ENCODE peak calls at places on chromosomes 11 and 22, in ten cellular contexts. O is CD8-positive, alpha-beta T cell; T is Calu3; B is GM10248; P is endothelial cell; H is omental fat pad; M is cardiac muscle cell; W is A673; F is fibroblast of pulmonary artery; E is gastrocnemius medialis. U is an unnamed sample.

GRCh38 chr11:118930152-118930712 is 4.5 kb upstream of the BCL9L start:
- DNase-seq in P (peak; percentile 83), H (no peak), T (peak; percentile 89), B (peak; percentile 82), F (peak; percentile 80), M (peak; percentile 85), O (peak; percentile 90), E (peak; percentile 70), W (peak; percentile 90), U (peak; percentile 94)

GRCh38 chr11:76233936-76234703 is 27.8 kb upstream of the WNT11 start:
- DNase-seq in W (peak; percentile 33), B (peak; percentile 74), O (no peak), P (peak; percentile 27), E (peak; percentile 48), F (peak; percentile 46), T (peak; percentile 15), H (no peak), M (no peak), U (no peak)

GRCh38 chr22:46067159-46068111 is 82.9 kb upstream of the PPARA start:
- DNase-seq in B (no peak), O (no peak), H (no peak), F (no peak), P (no peak), M (no peak), E (no peak), T (peak; percentile 26), W (peak; percentile 75), U (no peak)

GRCh38 chr11:59552844-59553243 is 41.5 kb downstream of the OR4D9 start:
- DNase-seq in P (no peak), F (no peak), H (no peak), E (no peak), M (no peak), B (no peak), W (no peak), O (no peak), T (no peak), U (no peak)

GRCh38 chr11:125939081-125939521 is 6.7 kb upstream of the VSIG10L2 start:
- DNase-seq in P (no peak), O (no peak), H (no peak), E (no peak), T (no peak), W (no peak), M (no peak), B (no peak), F (no peak), U (no peak)

GRCh38 chr22:18058770-18059169 is 19.0 kb upstream of the PEX26 start:
- DNase-seq in O (no peak), E (no peak), W (no peak), B (no peak), F (no peak), P (no peak), M (no peak), H (no peak), T (no peak), U (no peak)

GRCh38 chr22:45009881-45010531 is at the start of gene PHF21B:
- DNase-seq in H (no peak), B (peak; percentile 49), W (peak; percentile 91), P (peak; percentile 85), E (no peak), T (peak; percentile 13), F (peak; percentile 23), O (no peak), M (peak; percentile 94), U (peak; percentile 85)

GRCh38 chr11:117044287-117045035 is 53.8 kb downstream of the SIK3 start:
- DNase-seq in P (no peak), B (no peak), T (no peak), F (no peak), M (no peak), H (no peak), O (no peak), W (no peak), E (no peak), U (no peak)

GRCh38 chr11:44977493-44977984 is 26.9 kb upstream of the TP53I11 start:
- DNase-seq in P (peak; percentile 34), O (no peak), F (peak; percentile 35), M (no peak), E (no peak), H (no peak), B (no peak), W (peak; percentile 76), T (peak; percentile 42), U (no peak)

GRCh38 chr11:110921742-110922200 is 209.5 kb upstream of the ARHGAP20 start:
- DNase-seq in O (no peak), F (peak; percentile 78), W (peak; percentile 91), T (no peak), H (peak; percentile 27), B (no peak), P (no peak), E (no peak), M (no peak), U (no peak)

GRCh38 chr22:19290400-19291217 is 910 bp downstream of the CLTCL1 start:
- DNase-seq in P (no peak), E (peak; percentile 86), W (peak; percentile 8), F (no peak), T (no peak), B (no peak), O (peak; percentile 27), M (peak; percentile 11), H (no peak), U (no peak)

GRCh38 chr11:124409906-124410305 is 11.1 kb upstream of the OR8B3 start:
- DNase-seq in T (no peak), M (no peak), O (no peak), P (no peak), W (no peak), E (no peak), H (no peak), B (no peak), F (no peak), U (no peak)

GRCh38 chr11:76672431-76673163 is 2.0 kb upstream of the LRRC32 start:
- DNase-seq in M (no peak), T (no peak), E (no peak), B (peak; percentile 75), P (no peak), H (no peak), O (peak; percentile 42), F (peak; percentile 27), W (no peak), U (no peak)

DNA sequence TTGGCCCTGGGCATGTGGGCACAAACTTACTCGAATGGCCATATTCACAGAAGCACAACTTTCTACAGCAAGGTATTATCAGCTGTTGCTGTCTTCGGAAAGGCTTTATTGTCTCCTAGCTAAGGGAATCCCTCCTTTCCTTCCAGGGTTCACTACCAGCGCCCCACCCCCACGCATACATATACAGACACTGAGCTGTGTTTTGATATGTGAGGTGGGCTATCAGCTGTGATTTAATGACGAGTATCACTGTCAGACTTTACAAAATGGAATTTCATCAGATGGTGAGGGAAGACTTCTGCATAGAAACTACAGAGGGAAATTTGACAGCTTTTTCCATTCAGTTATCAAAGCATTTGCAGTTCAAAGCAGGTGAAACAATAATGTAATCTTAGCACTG is 730.2 kb downstream of the NTM start:
- DNase-seq in W (no peak), P (no peak), M (no peak), T (no peak), O (no peak), H (no peak), F (no peak), B (no peak), E (no peak), U (no peak)
- TF ChIP-seq CTCF in W (no peak), P (no peak), M (no peak), T (no peak), O (no peak), H (no peak), F (no peak), B (no peak), E (no peak), U (no peak)

DNA sequence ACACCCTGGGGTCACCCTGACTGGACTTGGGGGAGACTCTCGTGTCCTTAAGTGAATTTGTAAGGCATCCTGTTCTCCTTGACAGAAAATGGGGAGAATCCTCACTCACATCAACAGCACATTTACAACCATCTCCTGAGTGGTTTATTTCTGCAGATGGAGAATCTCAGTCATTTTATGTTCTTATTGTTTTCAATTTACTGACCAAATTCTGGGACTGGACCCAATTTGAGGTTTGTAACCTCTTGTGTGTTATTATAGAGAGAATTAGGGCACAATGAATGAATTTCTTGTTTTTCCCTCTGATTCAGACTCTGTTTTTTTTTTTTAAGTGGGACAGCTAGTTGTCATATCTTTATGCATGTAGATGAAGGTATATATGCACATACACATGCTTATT is 104.9 kb downstream of the ADAMTS15 start:
- DNase-seq in P (no peak), O (no peak), M (no peak), W (no peak), E (no peak), F (peak; percentile 23), H (no peak), B (no peak), T (no peak), U (no peak)
- TF ChIP-seq CTCF in P (no peak), O (no peak), M (no peak), W (no peak), E (no peak), F (no peak), H (no peak), B (no peak), T (no peak), U (no peak)

DNA sequence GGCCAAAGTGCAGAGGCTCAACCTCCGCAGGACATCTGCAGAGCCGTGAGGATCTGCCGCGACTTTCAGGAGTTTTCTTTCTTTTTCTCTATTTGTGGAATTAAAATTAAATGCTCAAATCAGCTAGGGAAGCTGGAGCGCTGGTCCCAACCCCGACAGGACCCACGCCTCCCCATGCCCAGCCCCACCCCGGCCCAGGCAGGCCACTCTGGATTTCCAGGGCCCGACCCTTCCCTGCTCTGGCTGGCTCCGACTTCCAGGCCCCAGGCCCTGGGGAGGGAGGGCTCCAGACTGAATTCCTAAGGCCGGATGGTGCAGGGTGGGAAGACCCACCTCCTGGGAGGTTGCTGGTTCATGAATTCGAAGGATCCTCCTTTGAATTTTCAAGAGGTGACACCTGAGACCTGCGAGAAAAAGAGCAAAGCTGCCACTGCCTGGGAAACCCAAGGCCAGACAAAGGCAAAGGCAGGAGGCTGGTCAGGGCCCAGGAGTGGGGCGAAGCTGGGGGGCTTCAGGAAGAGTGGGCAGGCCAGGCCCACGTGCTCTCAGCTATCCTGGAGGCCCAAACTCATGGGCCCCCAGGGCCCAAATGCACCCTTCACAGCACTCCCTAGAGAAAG is 47.0 kb upstream of the LINC01488 start:
- DNase-seq in M (no peak), W (no peak), P (no peak), E (no peak), F (no peak), O (no peak), B (no peak), H (no peak), T (no peak), U (no peak)
- TF ChIP-seq CTCF in M (no peak), W (no peak), P (no peak), E (no peak), F (no peak), O (no peak), B (no peak), H (no peak), T (no peak), U (no peak)

DNA sequence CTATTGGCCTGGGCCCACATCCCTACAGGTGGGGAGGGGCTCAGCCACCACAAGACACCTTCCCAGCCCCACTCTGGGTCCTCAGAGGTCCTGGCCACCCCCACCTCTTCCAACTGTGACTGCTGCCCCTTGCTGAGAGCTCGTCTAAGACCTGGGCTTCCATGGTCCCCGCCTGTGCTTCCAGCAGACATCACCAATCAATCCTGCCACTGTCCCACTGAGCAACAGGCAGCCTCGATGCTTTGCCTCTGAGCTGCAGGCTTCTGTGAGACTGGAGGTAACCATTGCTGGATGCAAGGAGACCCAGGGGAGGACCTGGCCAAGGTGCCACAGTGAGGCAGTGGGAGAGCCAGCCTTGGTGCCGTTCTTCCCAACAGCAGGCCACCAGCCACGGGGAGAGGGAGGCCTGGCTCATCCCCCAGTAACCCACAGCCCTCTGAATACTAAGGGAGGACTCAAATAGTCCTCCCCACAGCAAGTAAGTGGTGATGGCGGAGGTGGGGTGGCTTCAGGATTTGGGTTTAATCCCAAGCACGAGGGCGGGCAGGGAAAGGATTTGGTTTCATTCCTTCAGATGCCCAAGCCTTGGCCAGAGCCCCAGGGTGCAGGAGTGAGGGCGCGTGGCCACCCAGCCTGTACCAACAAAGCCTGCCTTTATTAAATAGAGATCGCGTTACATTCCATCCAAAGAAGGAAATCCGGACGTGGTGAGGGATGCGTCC is 5.5 kb upstream of the FADS3 start:
- DNase-seq in P (no peak), T (no peak), M (no peak), H (no peak), B (no peak), W (no peak), E (no peak), O (no peak), F (no peak), U (no peak)
- TF ChIP-seq CTCF in P (no peak), T (no peak), M (no peak), H (no peak), B (no peak), W (no peak), E (no peak), O (no peak), F (no peak), U (no peak)

U was measured in mesothelial cell of epicardium.